ENCODE peak calls at places on chromosomes 13 and 19, in eight cellular contexts. One of them, this sample, is unnamed.
A peak's percentile ranks its signal among the peaks of the same experiment; 100 is the strongest.

GRCh38 chr19:2993579-2993978 is 16.2 kb downstream of the TLE6 start:
- DNase-seq in T47D: no peak
- DNase-seq in pons: no peak
- DNase-seq in activated CD8-positive, alpha-beta memory T cell treated with anti-CD3 and anti-CD28 coated beads for 48 hours: no peak
- DNase-seq in substantia nigra: no peak
- DNase-seq in activated CD4-positive, alpha-beta T cell treated with anti-CD3 and anti-CD28 coated beads, Interleukin-2, amount 50 U/mL, for 48 hours: no peak
- DNase-seq in AG09309: no peak
- DNase-seq in HT-29: no peak
- DNase-seq in this sample: no peak

GRCh38 chr19:16274466-16274865 is 50.2 kb upstream of the KLF2 start:
- DNase-seq in T47D: no peak
- DNase-seq in AG09309: no peak
- DNase-seq in pons: no peak
- DNase-seq in activated CD4-positive, alpha-beta T cell treated with anti-CD3 and anti-CD28 coated beads, Interleukin-2, amount 50 U/mL, for 48 hours: no peak
- DNase-seq in substantia nigra: no peak
- DNase-seq in HT-29: no peak
- DNase-seq in activated CD8-positive, alpha-beta memory T cell treated with anti-CD3 and anti-CD28 coated beads for 48 hours: no peak
- DNase-seq in this sample: no peak

GRCh38 chr19:6710273-6711077 is 10.0 kb downstream of the C3 start:
- DNase-seq in HT-29: no peak
- DNase-seq in activated CD8-positive, alpha-beta memory T cell treated with anti-CD3 and anti-CD28 coated beads for 48 hours: no peak
- DNase-seq in T47D: no peak
- DNase-seq in activated CD4-positive, alpha-beta T cell treated with anti-CD3 and anti-CD28 coated beads, Interleukin-2, amount 50 U/mL, for 48 hours: peak; percentile 23
- DNase-seq in substantia nigra: no peak
- DNase-seq in pons: no peak
- DNase-seq in AG09309: no peak
- DNase-seq in this sample: no peak

GRCh38 chr19:48739835-48740704 is at the start of gene RASIP1:
- DNase-seq in HT-29: no peak
- DNase-seq in substantia nigra: no peak
- DNase-seq in activated CD4-positive, alpha-beta T cell treated with anti-CD3 and anti-CD28 coated beads, Interleukin-2, amount 50 U/mL, for 48 hours: no peak
- DNase-seq in pons: no peak
- DNase-seq in T47D: no peak
- DNase-seq in activated CD8-positive, alpha-beta memory T cell treated with anti-CD3 and anti-CD28 coated beads for 48 hours: no peak
- DNase-seq in AG09309: no peak
- DNase-seq in this sample: no peak

GRCh38 chr13:50580684-50581305 is 262.7 kb downstream of the DLEU7 start:
- DNase-seq in substantia nigra: no peak
- DNase-seq in HT-29: no peak
- DNase-seq in pons: no peak
- DNase-seq in activated CD8-positive, alpha-beta memory T cell treated with anti-CD3 and anti-CD28 coated beads for 48 hours: no peak
- DNase-seq in activated CD4-positive, alpha-beta T cell treated with anti-CD3 and anti-CD28 coated beads, Interleukin-2, amount 50 U/mL, for 48 hours: no peak
- DNase-seq in T47D: no peak
- DNase-seq in AG09309: peak; percentile 55
- DNase-seq in this sample: no peak

GRCh38 chr13:60857698-60858097 is 460.7 kb downstream of the TDRD3 start:
- DNase-seq in substantia nigra: no peak
- DNase-seq in activated CD8-positive, alpha-beta memory T cell treated with anti-CD3 and anti-CD28 coated beads for 48 hours: no peak
- DNase-seq in HT-29: no peak
- DNase-seq in AG09309: no peak
- DNase-seq in pons: no peak
- DNase-seq in T47D: no peak
- DNase-seq in activated CD4-positive, alpha-beta T cell treated with anti-CD3 and anti-CD28 coated beads, Interleukin-2, amount 50 U/mL, for 48 hours: no peak
- DNase-seq in this sample: no peak

GRCh38 chr13:99237981-99238662 is 20.1 kb downstream of the GPR18 start:
- DNase-seq in activated CD4-positive, alpha-beta T cell treated with anti-CD3 and anti-CD28 coated beads, Interleukin-2, amount 50 U/mL, for 48 hours: peak; percentile 52
- DNase-seq in activated CD8-positive, alpha-beta memory T cell treated with anti-CD3 and anti-CD28 coated beads for 48 hours: no peak
- DNase-seq in AG09309: no peak
- DNase-seq in T47D: no peak
- DNase-seq in substantia nigra: no peak
- DNase-seq in pons: no peak
- DNase-seq in HT-29: no peak
- DNase-seq in this sample: no peak

GRCh38 chr19:10449037-10449436 is 28.7 kb downstream of the PDE4A start:
- DNase-seq in HT-29: no peak
- DNase-seq in activated CD4-positive, alpha-beta T cell treated with anti-CD3 and anti-CD28 coated beads, Interleukin-2, amount 50 U/mL, for 48 hours: no peak
- DNase-seq in pons: no peak
- DNase-seq in activated CD8-positive, alpha-beta memory T cell treated with anti-CD3 and anti-CD28 coated beads for 48 hours: no peak
- DNase-seq in AG09309: no peak
- DNase-seq in T47D: no peak
- DNase-seq in substantia nigra: no peak
- DNase-seq in this sample: no peak

GRCh38 chr19:52391135-52391534 is 6.5 kb upstream of the ZNF528 start:
- DNase-seq in activated CD8-positive, alpha-beta memory T cell treated with anti-CD3 and anti-CD28 coated beads for 48 hours: no peak
- DNase-seq in AG09309: no peak
- DNase-seq in T47D: no peak
- DNase-seq in HT-29: no peak
- DNase-seq in activated CD4-positive, alpha-beta T cell treated with anti-CD3 and anti-CD28 coated beads, Interleukin-2, amount 50 U/mL, for 48 hours: no peak
- DNase-seq in substantia nigra: no peak
- DNase-seq in pons: no peak
- DNase-seq in this sample: no peak

GRCh38 chr13:21420706-21421105 is 38.4 kb downstream of the ZDHHC20 start:
- DNase-seq in activated CD4-positive, alpha-beta T cell treated with anti-CD3 and anti-CD28 coated beads, Interleukin-2, amount 50 U/mL, for 48 hours: no peak
- DNase-seq in HT-29: no peak
- DNase-seq in pons: no peak
- DNase-seq in substantia nigra: no peak
- DNase-seq in AG09309: no peak
- DNase-seq in T47D: no peak
- DNase-seq in activated CD8-positive, alpha-beta memory T cell treated with anti-CD3 and anti-CD28 coated beads for 48 hours: no peak
- DNase-seq in this sample: no peak

GRCh38 chr13:109146912-109147624 is 517.7 kb downstream of the MYO16 start:
- DNase-seq in activated CD8-positive, alpha-beta memory T cell treated with anti-CD3 and anti-CD28 coated beads for 48 hours: no peak
- DNase-seq in substantia nigra: no peak
- DNase-seq in AG09309: peak; percentile 66
- DNase-seq in pons: no peak
- DNase-seq in activated CD4-positive, alpha-beta T cell treated with anti-CD3 and anti-CD28 coated beads, Interleukin-2, amount 50 U/mL, for 48 hours: no peak
- DNase-seq in HT-29: no peak
- DNase-seq in T47D: no peak
- DNase-seq in this sample: no peak

GRCh38 chr13:102825400-102825799 is 20.4 kb upstream of the ERCC5 start:
- DNase-seq in pons: no peak
- DNase-seq in substantia nigra: no peak
- DNase-seq in activated CD8-positive, alpha-beta memory T cell treated with anti-CD3 and anti-CD28 coated beads for 48 hours: no peak
- DNase-seq in activated CD4-positive, alpha-beta T cell treated with anti-CD3 and anti-CD28 coated beads, Interleukin-2, amount 50 U/mL, for 48 hours: no peak
- DNase-seq in AG09309: no peak
- DNase-seq in HT-29: no peak
- DNase-seq in T47D: no peak
- DNase-seq in this sample: no peak

GRCh38 chr13:74077847-74078246 is 56.4 kb downstream of the KLF12 start:
- DNase-seq in T47D: no peak
- DNase-seq in activated CD8-positive, alpha-beta memory T cell treated with anti-CD3 and anti-CD28 coated beads for 48 hours: no peak
- DNase-seq in pons: peak; percentile 50
- DNase-seq in AG09309: no peak
- DNase-seq in substantia nigra: no peak
- DNase-seq in HT-29: no peak
- DNase-seq in activated CD4-positive, alpha-beta T cell treated with anti-CD3 and anti-CD28 coated beads, Interleukin-2, amount 50 U/mL, for 48 hours: no peak
- DNase-seq in this sample: no peak

GRCh38 chr19:33685541-33685940 is 63.8 kb downstream of the CHST8 start:
- DNase-seq in activated CD4-positive, alpha-beta T cell treated with anti-CD3 and anti-CD28 coated beads, Interleukin-2, amount 50 U/mL, for 48 hours: no peak
- DNase-seq in AG09309: no peak
- DNase-seq in substantia nigra: no peak
- DNase-seq in activated CD8-positive, alpha-beta memory T cell treated with anti-CD3 and anti-CD28 coated beads for 48 hours: no peak
- DNase-seq in pons: no peak
- DNase-seq in HT-29: no peak
- DNase-seq in T47D: no peak
- DNase-seq in this sample: no peak

GRCh38 chr19:50777830-50778303 is 7.6 kb downstream of the GPR32 start:
- DNase-seq in activated CD8-positive, alpha-beta memory T cell treated with anti-CD3 and anti-CD28 coated beads for 48 hours: no peak
- DNase-seq in pons: no peak
- DNase-seq in HT-29: no peak
- DNase-seq in AG09309: no peak
- DNase-seq in activated CD4-positive, alpha-beta T cell treated with anti-CD3 and anti-CD28 coated beads, Interleukin-2, amount 50 U/mL, for 48 hours: no peak
- DNase-seq in substantia nigra: no peak
- DNase-seq in T47D: peak; percentile 63
- DNase-seq in this sample: no peak

GRCh38 chr13:42279986-42280385 is 8.0 kb downstream of the AKAP11 start:
- DNase-seq in activated CD4-positive, alpha-beta T cell treated with anti-CD3 and anti-CD28 coated beads, Interleukin-2, amount 50 U/mL, for 48 hours: no peak
- DNase-seq in substantia nigra: no peak
- DNase-seq in AG09309: no peak
- DNase-seq in activated CD8-positive, alpha-beta memory T cell treated with anti-CD3 and anti-CD28 coated beads for 48 hours: no peak
- DNase-seq in pons: no peak
- DNase-seq in HT-29: no peak
- DNase-seq in T47D: no peak
- DNase-seq in this sample: no peak

GRCh38 chr13:113601166-113602070 is 16.9 kb downstream of the TFDP1 start:
- DNase-seq in activated CD8-positive, alpha-beta memory T cell treated with anti-CD3 and anti-CD28 coated beads for 48 hours: no peak
- DNase-seq in substantia nigra: no peak
- DNase-seq in pons: no peak
- DNase-seq in HT-29: no peak
- DNase-seq in T47D: no peak
- DNase-seq in activated CD4-positive, alpha-beta T cell treated with anti-CD3 and anti-CD28 coated beads, Interleukin-2, amount 50 U/mL, for 48 hours: no peak
- DNase-seq in AG09309: no peak
- DNase-seq in this sample: no peak

GRCh38 chr13:46492946-46493345 is 60.0 kb upstream of the LRCH1 start:
- DNase-seq in substantia nigra: no peak
- DNase-seq in T47D: peak; percentile 62
- DNase-seq in activated CD8-positive, alpha-beta memory T cell treated with anti-CD3 and anti-CD28 coated beads for 48 hours: no peak
- DNase-seq in AG09309: no peak
- DNase-seq in pons: peak; percentile 68
- DNase-seq in HT-29: peak; percentile 82
- DNase-seq in activated CD4-positive, alpha-beta T cell treated with anti-CD3 and anti-CD28 coated beads, Interleukin-2, amount 50 U/mL, for 48 hours: no peak
- DNase-seq in this sample: no peak

GRCh38 chr13:98664047-98664446 is 87.1 kb upstream of the STK24 start:
- DNase-seq in T47D: no peak
- DNase-seq in activated CD4-positive, alpha-beta T cell treated with anti-CD3 and anti-CD28 coated beads, Interleukin-2, amount 50 U/mL, for 48 hours: peak; percentile 75
- DNase-seq in activated CD8-positive, alpha-beta memory T cell treated with anti-CD3 and anti-CD28 coated beads for 48 hours: peak; percentile 32
- DNase-seq in pons: no peak
- DNase-seq in AG09309: peak; percentile 33
- DNase-seq in substantia nigra: no peak
- DNase-seq in HT-29: peak; percentile 18
- DNase-seq in this sample: no peak

GRCh38 chr13:110000534-110001345 is 214.4 kb upstream of the IRS2 start:
- DNase-seq in substantia nigra: no peak
- DNase-seq in activated CD8-positive, alpha-beta memory T cell treated with anti-CD3 and anti-CD28 coated beads for 48 hours: no peak
- DNase-seq in activated CD4-positive, alpha-beta T cell treated with anti-CD3 and anti-CD28 coated beads, Interleukin-2, amount 50 U/mL, for 48 hours: no peak
- DNase-seq in pons: no peak
- DNase-seq in T47D: no peak
- DNase-seq in AG09309: no peak
- DNase-seq in HT-29: no peak
- DNase-seq in this sample: no peak

This sample was measured in 8988T.